ENCODE peak calls at places on chromosomes 1 and 21, in five cellular contexts. W is MM.1S, N is GM23338, D is OCI-LY7, H is PC-3. L is an unnamed sample.

GRCh38 chr1:75470448-75470847 is 140.5 kb downstream of the SLC44A5 start:
- DNase-seq in W (no peak), N (no peak), D (no peak), H (no peak), L (no peak)

GRCh38 chr1:99659755-99660210 is 13.9 kb downstream of the PALMD start:
- DNase-seq in W (no peak), N (peak), D (no peak), H (peak), L (no peak)

GRCh38 chr21:27648560-27648959 is 681.7 kb upstream of the ADAMTS5 start:
- DNase-seq in W (no peak), N (no peak), D (no peak), H (peak), L (peak)

GRCh38 chr1:198541737-198542136 is 1.3 kb upstream of the ATP6V1G3 start:
- DNase-seq in W (no peak), N (no peak), D (no peak), H (no peak), L (no peak)

GRCh38 chr1:175914115-175914514 is 170.7 kb upstream of the TNR start:
- DNase-seq in W (no peak), N (no peak), D (no peak), H (no peak), L (no peak)

GRCh38 chr1:56330400-56331026 is 248.8 kb downstream of the PLPP3 start:
- DNase-seq in W (peak), N (no peak), D (no peak), H (peak), L (peak)

GRCh38 chr1:112061852-112062451 is 72.5 kb upstream of the KCND3 start:
- DNase-seq in W (no peak), N (no peak), D (no peak), H (no peak), L (no peak)

GRCh38 chr1:174744886-174745285 is 254.9 kb upstream of the CACYBP start:
- DNase-seq in W (no peak), N (no peak), D (no peak), H (no peak), L (no peak)

GRCh38 chr1:162619076-162619475 is 13.2 kb upstream of the DDR2 start:
- DNase-seq in W (no peak), N (no peak), D (no peak), H (no peak), L (no peak)

GRCh38 chr1:205774277-205775014 is 836 bp downstream of the RAB29 start:
- DNase-seq in W (no peak), N (peak), D (peak), H (no peak), L (peak)

GRCh38 chr1:105641407-105641806 is 1415.1 kb upstream of the PRMT6 start:
- DNase-seq in W (no peak), N (peak), D (no peak), H (peak), L (no peak)

GRCh38 chr1:4105300-4105880 is 205.3 kb upstream of the C1orf174 start:
- DNase-seq in W (no peak), N (no peak), D (no peak), H (no peak), L (no peak)

GRCh38 chr1:180522204-180522497 is 19.8 kb upstream of the ACBD6 start:
- DNase-seq in W (no peak), N (peak), D (no peak), H (no peak), L (peak)

GRCh38 chr1:246537887-246538286 is 28.2 kb downstream of the TFB2M start:
- DNase-seq in W (no peak), N (no peak), D (no peak), H (peak), L (peak)

GRCh38 chr1:205488074-205488723 is 16.3 kb upstream of the CDK18 start:
- DNase-seq in W (peak), N (peak), D (peak), H (peak), L (peak)

GRCh38 chr1:207499573-207499972 is 3.6 kb downstream of the CR1 start:
- DNase-seq in W (peak), N (peak), D (peak), H (peak), L (peak)

GRCh38 chr1:9596419-9597123 is 7.9 kb downstream of the TMEM201 start:
- DNase-seq in W (no peak), N (no peak), D (no peak), H (no peak), L (no peak)

GRCh38 chr1:38919075-38919474 is 22.6 kb downstream of the RHBDL2 start:
- DNase-seq in W (no peak), N (no peak), D (no peak), H (no peak), L (no peak)

GRCh38 chr1:242245255-242245654 is 246.4 kb upstream of the MAP1LC3C start:
- DNase-seq in W (no peak), N (peak), D (no peak), H (no peak), L (no peak)

GRCh38 chr1:86703696-86704455 is 500 bp upstream of the SH3GLB1 start:
- DNase-seq in W (no peak), N (peak), D (peak), H (no peak), L (no peak)

GRCh38 chr1:20376171-20376570 is 85.5 kb downstream of the VWA5B1 start:
- DNase-seq in W (no peak), N (no peak), D (no peak), H (no peak), L (no peak)

GRCh38 chr1:116076831-116077230 is 34.4 kb upstream of the MAB21L3 start:
- DNase-seq in W (no peak), N (no peak), D (no peak), H (peak), L (no peak)

GRCh38 chr1:35573776-35574654 is 901 bp downstream of the TFAP2E start:
- DNase-seq in W (no peak), N (peak), D (no peak), H (no peak), L (no peak)

GRCh38 chr1:98926597-98926996 is 78.1 kb downstream of the PLPPR5 start:
- DNase-seq in W (no peak), N (no peak), D (no peak), H (no peak), L (no peak)

GRCh38 chr1:230681599-230681998 is 32.3 kb downstream of the AGT start:
- DNase-seq in W (no peak), N (no peak), D (no peak), H (peak), L (peak)

GRCh38 chr1:2987773-2988172 is 33.5 kb upstream of the ACTRT2 start:
- DNase-seq in W (no peak), N (no peak), D (no peak), H (no peak), L (no peak)

GRCh38 chr1:245483247-245483646 is 328.5 kb downstream of the KIF26B start:
- DNase-seq in W (no peak), N (no peak), D (no peak), H (no peak), L (no peak)

GRCh38 chr1:206685749-206686485 is 1.2 kb downstream of the MAPKAPK2 start:
- DNase-seq in W (peak), N (peak), D (no peak), H (peak), L (peak)

GRCh38 chr21:44966135-44967081 is 26.6 kb downstream of the SLX9 start:
- DNase-seq in W (no peak), N (no peak), D (no peak), H (no peak), L (no peak)

GRCh38 chr21:35649186-35649585 is 411.1 kb downstream of the SETD4 start:
- DNase-seq in W (no peak), N (no peak), D (no peak), H (peak), L (peak)

GRCh38 chr1:187763465-187763864 is 934.7 kb downstream of the PLA2G4A start:
- DNase-seq in W (no peak), N (no peak), D (no peak), H (no peak), L (no peak)

GRCh38 chr1:212237651-212238050 is 47.6 kb upstream of the PPP2R5A start:
- DNase-seq in W (peak), N (no peak), D (no peak), H (peak), L (peak)

GRCh38 chr21:27528697-27529096 is 561.8 kb upstream of the ADAMTS5 start:
- DNase-seq in W (no peak), N (no peak), D (no peak), H (no peak), L (no peak)

GRCh38 chr1:115496904-115497527 is 144.8 kb upstream of the VANGL1 start:
- DNase-seq in W (no peak), N (no peak), D (no peak), H (peak), L (peak)

GRCh38 chr1:9942399-9942938 is 722 bp downstream of the LZIC start:
- DNase-seq in W (peak), N (peak), D (peak), H (peak), L (peak)

GRCh38 chr1:154758346-154758745 is 111.7 kb downstream of the KCNN3 start:
- DNase-seq in W (no peak), N (no peak), D (no peak), H (no peak), L (no peak)

GRCh38 chr1:209527372-209527771 is 56.1 kb upstream of the CAMK1G start:
- DNase-seq in W (no peak), N (no peak), D (no peak), H (peak), L (no peak)

GRCh38 chr1:24308365-24309015 is 10.7 kb upstream of the GRHL3 start:
- DNase-seq in W (peak), N (peak), D (peak), H (peak), L (no peak)

GRCh38 chr1:28887418-28887834 is 26.9 kb upstream of the EPB41 start:
- DNase-seq in W (peak), N (peak), D (peak), H (peak), L (peak)

GRCh38 chr1:213651077-213651476 is 336.7 kb upstream of the PROX1 start:
- DNase-seq in W (no peak), N (no peak), D (no peak), H (no peak), L (no peak)

DNA sequence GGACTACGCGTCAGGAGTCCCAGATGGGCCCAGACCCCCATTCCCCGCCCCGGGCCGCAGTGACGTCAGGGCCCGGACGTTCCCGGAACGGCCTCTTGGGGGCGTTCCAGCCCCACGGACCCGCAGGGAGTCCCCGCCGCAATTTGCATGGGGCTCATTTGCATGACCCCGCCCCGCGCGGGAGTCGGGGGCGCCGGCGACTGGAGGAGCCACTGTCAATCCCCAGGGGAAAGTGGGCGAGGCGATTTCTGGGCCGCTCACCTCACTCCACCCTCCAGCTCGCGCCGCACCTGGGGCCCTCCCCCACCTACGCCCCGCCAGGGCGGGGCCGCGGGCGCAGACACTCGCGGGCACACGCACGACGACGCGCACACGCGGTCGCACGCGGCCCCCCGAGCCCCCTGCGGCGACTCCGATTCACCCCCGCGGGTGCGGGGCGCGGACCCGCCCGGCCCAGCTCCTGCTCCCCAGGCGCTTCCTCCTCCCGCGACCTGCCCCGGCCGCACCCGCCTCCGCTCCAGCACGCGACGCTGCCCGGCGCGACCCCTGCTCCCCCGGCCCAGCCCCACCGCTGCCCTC is 13.2 kb downstream of the AGRN start:
- DNase-seq in W (peak), N (peak), D (peak), H (no peak), L (peak)
- TF ChIP-seq EZH2phosphoT487 in W (no peak), N (no peak), D (no peak), H (no peak), L (no peak)

DNA sequence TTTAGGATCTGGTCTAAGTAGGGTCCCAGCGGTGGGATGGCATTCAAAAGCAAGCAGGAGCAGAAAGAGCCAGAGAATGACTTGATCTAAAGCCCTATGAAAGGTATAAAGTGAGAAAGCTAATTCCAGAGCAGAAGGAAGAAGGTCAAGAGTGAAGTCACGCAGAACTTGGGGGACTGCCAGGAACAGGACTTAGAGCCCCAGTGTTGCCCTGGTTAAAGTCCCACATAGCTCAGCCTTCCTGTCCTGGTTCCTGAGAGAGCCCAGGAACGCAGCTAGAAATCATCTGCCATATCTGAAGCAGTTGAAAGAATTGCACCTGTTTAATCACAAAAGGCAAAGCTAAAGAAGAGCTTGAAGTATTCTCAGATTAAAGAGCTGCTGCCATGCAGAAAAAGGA is 160.6 kb upstream of the ATP1B1 start:
- DNase-seq in W (no peak), N (no peak), D (no peak), H (no peak), L (peak)
- TF ChIP-seq EZH2phosphoT487 in W (no peak), N (no peak), D (no peak), H (no peak), L (no peak)

DNA sequence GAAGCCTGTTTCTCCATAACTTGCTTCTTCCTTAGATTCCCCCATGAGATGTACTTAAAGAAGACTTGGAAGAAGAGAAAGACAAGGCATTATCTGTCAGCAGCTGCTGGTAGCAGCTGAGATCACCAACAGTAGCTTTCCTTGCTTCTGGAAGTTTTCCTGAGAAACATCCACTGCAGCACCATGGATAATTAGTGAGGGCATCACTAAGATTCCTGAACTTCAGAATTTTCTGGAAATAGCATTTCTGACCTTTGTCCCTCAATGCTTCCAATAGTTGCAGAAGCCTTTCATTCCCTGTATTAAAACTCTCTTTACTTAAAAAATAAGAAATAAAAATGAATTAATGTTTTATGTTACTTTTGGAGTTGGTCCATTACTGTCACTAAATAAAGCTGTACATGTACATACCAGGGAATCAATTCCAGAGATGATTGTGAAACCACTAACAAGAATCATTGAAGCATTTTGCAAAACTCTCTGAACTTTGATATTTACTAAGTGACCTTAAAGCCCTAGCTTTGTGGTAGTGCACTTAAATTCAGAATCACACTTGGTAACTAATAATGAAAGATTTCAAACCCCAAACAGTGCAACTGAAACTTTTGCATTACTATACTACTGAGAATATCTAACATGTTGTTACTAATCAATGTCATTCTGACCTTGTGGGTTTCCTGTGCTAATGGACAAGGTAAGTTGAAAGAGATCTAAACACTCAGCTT is at the start of gene CFHR4:
- DNase-seq in W (peak), N (no peak), D (no peak), H (no peak), L (no peak)
- TF ChIP-seq EZH2phosphoT487 in W (no peak), N (no peak), D (no peak), H (no peak), L (no peak)

GRCh38 chr1:64685247-64685646 is 59.6 kb upstream of the RAVER2 start:
- DNase-seq in W (no peak), N (no peak), D (no peak), H (no peak), L (no peak)

GRCh38 chr1:64685942-64686341 is 58.9 kb upstream of the RAVER2 start:
- DNase-seq in W (no peak), N (no peak), D (no peak), H (no peak), L (no peak)

GRCh38 chr1:64691631-64692030 is 53.2 kb upstream of the RAVER2 start:
- DNase-seq in W (no peak), N (peak), D (no peak), H (peak), L (no peak)

GRCh38 chr1:64687725-64688285 is 57.1 kb upstream of the RAVER2 start:
- DNase-seq in W (no peak), N (no peak), D (no peak), H (peak), L (no peak)

GRCh38 chr1:64686828-64687724 is 57.8 kb upstream of the RAVER2 start:
- DNase-seq in W (peak), N (peak), D (peak), H (peak), L (peak)
- TF ChIP-seq EZH2phosphoT487 in W (no peak), N (no peak), D (no peak), H (no peak), L (no peak)

L was measured in hepatocyte.